ENCODE peak calls at places on chromosome 3, in seven cellular contexts. U is iPS-NIHi11, B is AG20443, D is tibial nerve, P is MV-4-11, L is esophagus squamous epithelium, J is epithelial cell of esophagus. C is an unnamed sample.

GRCh38 chr3:177427540-177427939 is 230.3 kb upstream of the TBL1XR1 start:
- DNase-seq in L (no peak), J (peak), P (peak), B (peak), D (no peak), U (no peak), C (no peak)

GRCh38 chr3:111723293-111723963 is 128.3 kb upstream of the ZBED2 start:
- DNase-seq in L (no peak), J (no peak), B (peak), P (no peak), D (no peak), U (no peak), C (no peak)

GRCh38 chr3:141455603-141456327 is 31.1 kb upstream of the RASA2 start:
- DNase-seq in P (no peak), J (no peak), U (no peak), B (peak), L (no peak), D (no peak), C (no peak)

GRCh38 chr3:183428140-183429023 is at the start of gene MCF2L2:
- DNase-seq in D (peak), B (peak), L (no peak), J (peak), P (no peak), U (peak), C (peak)

GRCh38 chr3:23235264-23235663 is 32.1 kb downstream of the UBE2E2 start:
- DNase-seq in D (no peak), L (no peak), J (no peak), U (no peak), B (no peak), P (no peak), C (no peak)

GRCh38 chr3:133401374-133402135 is 1.7 kb downstream of the BFSP2 start:
- DNase-seq in L (no peak), P (no peak), U (no peak), B (no peak), J (no peak), D (no peak), C (no peak)

GRCh38 chr3:133572158-133573053 is 1.1 kb upstream of the CDV3 start:
- DNase-seq in L (no peak), U (no peak), P (no peak), J (peak), D (no peak), B (no peak), C (no peak)

GRCh38 chr3:69086133-69086722 is 1.5 kb downstream of the ARL6IP5 start:
- DNase-seq in L (peak), J (peak), B (peak), D (peak), P (peak), U (peak), C (peak)

GRCh38 chr3:36875397-36875796 is 69.5 kb downstream of the TRANK1 start:
- DNase-seq in P (no peak), L (no peak), D (no peak), U (no peak), B (no peak), J (no peak), C (no peak)

GRCh38 chr3:195540526-195540925 is 2.6 kb downstream of the PPP1R2 start:
- DNase-seq in J (no peak), U (no peak), P (no peak), L (no peak), B (no peak), D (no peak), C (no peak)

GRCh38 chr3:10992017-10992945 is at the start of gene SLC6A1:
- DNase-seq in P (no peak), L (no peak), J (no peak), B (peak), U (peak), D (peak), C (no peak)

GRCh38 chr3:127740136-127740915 is 67.6 kb downstream of the ABTB1 start:
- DNase-seq in B (no peak), P (no peak), L (no peak), J (no peak), D (no peak), U (no peak), C (no peak)

GRCh38 chr3:48410205-48411040 is 19.5 kb downstream of the PLXNB1 start:
- DNase-seq in L (no peak), B (no peak), P (no peak), D (no peak), U (no peak), J (no peak), C (peak)

GRCh38 chr3:16203031-16203430 is 28.6 kb downstream of the GALNT15 start:
- DNase-seq in U (no peak), L (no peak), P (no peak), J (peak), B (no peak), D (no peak), C (no peak)

GRCh38 chr3:40120816-40121215 is 188.7 kb upstream of the EIF1B start:
- DNase-seq in L (no peak), J (peak), P (no peak), U (no peak), B (peak), D (no peak), C (no peak)

GRCh38 chr3:5651351-5651750 is 463.8 kb downstream of the EDEM1 start:
- DNase-seq in J (no peak), D (no peak), L (no peak), U (no peak), P (no peak), B (no peak), C (no peak)

GRCh38 chr3:195421410-195421809 is 21.4 kb downstream of the ACAP2 start:
- DNase-seq in B (no peak), L (no peak), J (peak), U (no peak), P (no peak), D (no peak), C (no peak)

GRCh38 chr3:49351521-49352011 is 6.6 kb downstream of the GPX1 start:
- DNase-seq in P (peak), D (no peak), B (peak), U (peak), J (peak), L (no peak), C (no peak)

GRCh38 chr3:133487204-133487603 is 86.3 kb upstream of the CDV3 start:
- DNase-seq in P (no peak), J (no peak), B (no peak), U (no peak), L (no peak), D (no peak), C (no peak)

GRCh38 chr3:169581633-169582032 is 81.9 kb downstream of the MECOM start:
- DNase-seq in D (no peak), P (no peak), U (no peak), B (no peak), J (peak), L (no peak), C (no peak)

GRCh38 chr3:13822042-13822441 is 57.8 kb downstream of the WNT7A start:
- DNase-seq in P (no peak), J (peak), D (no peak), U (no peak), B (no peak), L (no peak), C (no peak)

GRCh38 chr3:148158210-148158609 is 539.5 kb upstream of the AGTR1 start:
- DNase-seq in P (peak), J (peak), L (no peak), D (peak), U (no peak), B (peak), C (no peak)

GRCh38 chr3:46517016-46517770 is 19.4 kb downstream of the RTP3 start:
- DNase-seq in P (peak), J (peak), U (no peak), D (no peak), L (no peak), B (peak), C (no peak)

C was measured in lower leg skin.